ENCODE peak calls at places on chromosomes 6 and 20, in four cellular contexts. F is CD4-positive, alpha-beta T cell; J is MCF 10A; A is amniotic stem cell. V is an unnamed sample.

GRCh38 chr6:14983599-14984296 is 262.1 kb upstream of the JARID2 start:
- DNase-seq in F (no peak), J (peak), A (no peak), V (no peak)

GRCh38 chr6:166500246-166500645 is 86.2 kb downstream of the RAMACL start:
- DNase-seq in F (no peak), J (no peak), A (no peak), V (no peak)

GRCh38 chr6:87444362-87444761 is 28.4 kb upstream of the SLC35A1 start:
- DNase-seq in F (no peak), J (no peak), A (no peak), V (no peak)

GRCh38 chr6:16711551-16712249 is 49.6 kb downstream of the ATXN1 start:
- DNase-seq in F (no peak), J (peak), A (no peak), V (peak)

GRCh38 chr20:6698056-6698455 is 69.4 kb upstream of the BMP2 start:
- DNase-seq in F (no peak), J (peak), A (no peak), V (no peak)

GRCh38 chr6:93304514-93304913 is 114.8 kb downstream of the EPHA7 start:
- DNase-seq in F (no peak), J (no peak), A (no peak), V (no peak)

GRCh38 chr6:165447141-165447540 is 137.7 kb upstream of the C6orf118 start:
- DNase-seq in F (no peak), J (no peak), A (no peak), V (no peak)

GRCh38 chr6:39224523-39225182 is 4.6 kb downstream of the KCNK5 start:
- DNase-seq in F (no peak), J (no peak), A (no peak), V (no peak)

GRCh38 chr6:29995346-29995777 is 53.0 kb downstream of the HLA-A start:
- DNase-seq in F (no peak), J (peak), A (no peak), V (no peak)

GRCh38 chr6:89290401-89291155 is 24.5 kb downstream of the GABRR2 start:
- DNase-seq in F (no peak), J (no peak), A (no peak), V (no peak)

GRCh38 chr6:10695086-10695657 is 400 bp downstream of the PAK1IP1 start:
- DNase-seq in F (no peak), J (no peak), A (no peak), V (no peak)

GRCh38 chr20:378961-379336 is 1.6 kb upstream of the TRIB3 start:
- DNase-seq in F (no peak), J (no peak), A (no peak), V (no peak)

GRCh38 chr6:156685823-156686428 is 91.3 kb upstream of the ARID1B start:
- DNase-seq in F (no peak), J (no peak), A (no peak), V (no peak)

GRCh38 chr6:75224303-75224926 is 18.6 kb upstream of the COL12A1 start:
- DNase-seq in F (no peak), J (no peak), A (no peak), V (no peak)

GRCh38 chr6:167306401-167306998 is 15.4 kb downstream of the UNC93A start:
- DNase-seq in F (no peak), J (no peak), A (no peak), V (peak)

GRCh38 chr6:70108230-70108629 is 194.7 kb downstream of the COL9A1 start:
- DNase-seq in F (no peak), J (peak), A (no peak), V (peak)

GRCh38 chr6:150352321-150353296 is 16.2 kb upstream of the IYD start:
- DNase-seq in F (no peak), J (peak), A (no peak), V (no peak)

GRCh38 chr20:46255440-46256104 is 52.7 kb downstream of the CDH22 start:
- DNase-seq in F (peak), J (peak), A (no peak), V (no peak)

GRCh38 chr6:42727084-42727601 is 4.7 kb upstream of the PRPH2 start:
- DNase-seq in F (no peak), J (no peak), A (no peak), V (no peak)

GRCh38 chr6:118581489-118581959 is 33.4 kb downstream of the PLN start:
- DNase-seq in F (no peak), J (peak), A (no peak), V (no peak)

GRCh38 chr6:163707385-163708355 is 293.2 kb downstream of the QKI start:
- DNase-seq in F (no peak), J (no peak), A (no peak), V (no peak)

GRCh38 chr6:80988892-80989291 is 763.6 kb downstream of the TENT5A start:
- DNase-seq in F (no peak), J (no peak), A (no peak), V (no peak)

GRCh38 chr6:73487473-73487872 is 25.9 kb downstream of the MTO1 start:
- DNase-seq in F (no peak), J (no peak), A (no peak), V (no peak)

GRCh38 chr20:4135385-4136077 is 120.2 kb upstream of the RNF24 start:
- DNase-seq in F (no peak), J (peak), A (peak), V (peak)

GRCh38 chr6:34810936-34811632 is 19.2 kb downstream of the BLTP3A start:
- DNase-seq in F (no peak), J (peak), A (no peak), V (no peak)

GRCh38 chr20:4047614-4048013 is 32.3 kb upstream of the RNF24 start:
- DNase-seq in F (no peak), J (no peak), A (no peak), V (no peak)

GRCh38 chr6:53728570-53729194 is 63.1 kb upstream of the KLHL31 start:
- DNase-seq in F (peak), J (peak), A (peak), V (no peak)

GRCh38 chr20:11522359-11522758 is 395.3 kb upstream of the BTBD3 start:
- DNase-seq in F (no peak), J (no peak), A (no peak), V (no peak)

V was measured in SW 1271.